ENCODE peak calls at places on chromosomes 1 and 21, in seven cellular contexts. One of them, this sample, is unnamed.
A peak's percentile ranks its signal among the peaks of the same experiment; 100 is the strongest.

GRCh38 chr1:180970333-180971079 is 52.2 kb downstream of the STX6 start:
- DNase-seq in stomach: no peak
- DNase-seq in lung: no peak
- DNase-seq in lower lobe of right lung: no peak
- DNase-seq in CD4-positive, alpha-beta memory T cell: no peak
- DNase-seq in A549: no peak
- DNase-seq in ovary: no peak
- DNase-seq in this sample: no peak

GRCh38 chr1:226686440-226687436 is 52.3 kb downstream of the ITPKB start:
- DNase-seq in lower lobe of right lung: no peak
- DNase-seq in stomach: no peak
- DNase-seq in CD4-positive, alpha-beta memory T cell: peak; percentile 37
- DNase-seq in ovary: no peak
- DNase-seq in lung: no peak
- DNase-seq in A549: no peak
- DNase-seq in this sample: no peak

GRCh38 chr1:117077267-117077666 is 17.1 kb downstream of the TTF2 start:
- DNase-seq in ovary: no peak
- DNase-seq in stomach: no peak
- DNase-seq in lower lobe of right lung: no peak
- DNase-seq in lung: no peak
- DNase-seq in CD4-positive, alpha-beta memory T cell: no peak
- DNase-seq in A549: no peak
- DNase-seq in this sample: no peak

GRCh38 chr1:41994195-41994894 is 75.6 kb upstream of the HIVEP3 start:
- DNase-seq in stomach: no peak
- DNase-seq in lung: peak; percentile 11
- DNase-seq in A549: no peak
- DNase-seq in lower lobe of right lung: no peak
- DNase-seq in CD4-positive, alpha-beta memory T cell: no peak
- DNase-seq in ovary: no peak
- DNase-seq in this sample: no peak

GRCh38 chr1:115230281-115230680 is 107.8 kb downstream of the NGF start:
- DNase-seq in stomach: no peak
- DNase-seq in lung: no peak
- DNase-seq in lower lobe of right lung: no peak
- DNase-seq in CD4-positive, alpha-beta memory T cell: no peak
- DNase-seq in ovary: no peak
- DNase-seq in A549: no peak
- DNase-seq in this sample: no peak

GRCh38 chr1:235892734-235893413 is 26.2 kb upstream of the LYST start:
- DNase-seq in A549: no peak
- DNase-seq in CD4-positive, alpha-beta memory T cell: no peak
- DNase-seq in ovary: no peak
- DNase-seq in lower lobe of right lung: no peak
- DNase-seq in lung: no peak
- DNase-seq in stomach: no peak
- DNase-seq in this sample: no peak

GRCh38 chr21:31557956-31558838 is 101.3 kb upstream of the SOD1 start:
- DNase-seq in lung: no peak
- DNase-seq in lower lobe of right lung: no peak
- DNase-seq in A549: no peak
- DNase-seq in ovary: no peak
- DNase-seq in CD4-positive, alpha-beta memory T cell: peak; percentile 64
- DNase-seq in stomach: no peak
- DNase-seq in this sample: peak; percentile 49

GRCh38 chr1:167057297-167057688 is 32.9 kb downstream of the GPA33 start:
- DNase-seq in A549: peak; percentile 51
- DNase-seq in lower lobe of right lung: no peak
- DNase-seq in stomach: peak; percentile 52
- DNase-seq in CD4-positive, alpha-beta memory T cell: no peak
- DNase-seq in ovary: no peak
- DNase-seq in lung: no peak
- DNase-seq in this sample: no peak

GRCh38 chr1:15678578-15678977 is 5.5 kb upstream of the PLEKHM2 start:
- DNase-seq in ovary: no peak
- DNase-seq in lung: peak; percentile 47
- DNase-seq in stomach: no peak
- DNase-seq in A549: no peak
- DNase-seq in lower lobe of right lung: no peak
- DNase-seq in CD4-positive, alpha-beta memory T cell: no peak
- DNase-seq in this sample: no peak

GRCh38 chr1:155086182-155086741 is 7.6 kb downstream of the EFNA3 start:
- DNase-seq in CD4-positive, alpha-beta memory T cell: peak; percentile 84
- DNase-seq in lung: peak; percentile 70
- DNase-seq in ovary: peak; percentile 72
- DNase-seq in stomach: peak; percentile 75
- DNase-seq in A549: peak; percentile 82
- DNase-seq in lower lobe of right lung: peak; percentile 81
- DNase-seq in this sample: peak; percentile 73

GRCh38 chr1:78045850-78046778 is at the start of gene GIPC2:
- DNase-seq in CD4-positive, alpha-beta memory T cell: no peak
- DNase-seq in ovary: peak; percentile 41
- DNase-seq in stomach: peak; percentile 43
- DNase-seq in lung: no peak
- DNase-seq in lower lobe of right lung: peak; percentile 46
- DNase-seq in A549: no peak
- DNase-seq in this sample: peak; percentile 31

GRCh38 chr1:15173863-15174614 is 20.5 kb downstream of the TMEM51 start:
- DNase-seq in A549: no peak
- DNase-seq in lower lobe of right lung: no peak
- DNase-seq in ovary: no peak
- DNase-seq in CD4-positive, alpha-beta memory T cell: no peak
- DNase-seq in stomach: peak; percentile 59
- DNase-seq in lung: no peak
- DNase-seq in this sample: no peak

GRCh38 chr1:220742520-220742919 is 5.6 kb upstream of the MTARC2 start:
- DNase-seq in ovary: no peak
- DNase-seq in stomach: no peak
- DNase-seq in A549: no peak
- DNase-seq in lung: no peak
- DNase-seq in lower lobe of right lung: no peak
- DNase-seq in CD4-positive, alpha-beta memory T cell: no peak
- DNase-seq in this sample: no peak

GRCh38 chr1:94119796-94120590 is 955 bp downstream of the ABCA4 start:
- DNase-seq in stomach: no peak
- DNase-seq in lower lobe of right lung: no peak
- DNase-seq in CD4-positive, alpha-beta memory T cell: no peak
- DNase-seq in lung: no peak
- DNase-seq in ovary: no peak
- DNase-seq in A549: no peak
- DNase-seq in this sample: no peak

GRCh38 chr1:2003564-2004131 is at the start of gene CFAP74:
- DNase-seq in lung: peak; percentile 36
- DNase-seq in lower lobe of right lung: no peak
- DNase-seq in ovary: no peak
- DNase-seq in A549: no peak
- DNase-seq in stomach: no peak
- DNase-seq in CD4-positive, alpha-beta memory T cell: no peak
- DNase-seq in this sample: no peak

GRCh38 chr1:209783338-209783737 is 1.0 kb downstream of the C1orf74 start:
- DNase-seq in ovary: no peak
- DNase-seq in stomach: no peak
- DNase-seq in lower lobe of right lung: no peak
- DNase-seq in CD4-positive, alpha-beta memory T cell: no peak
- DNase-seq in lung: no peak
- DNase-seq in A549: no peak
- DNase-seq in this sample: no peak
- H3K4me3 ChIP-seq in ovary: no peak overlapping the region
- H3K4me3 ChIP-seq in stomach: no peak overlapping the region
- H3K4me3 ChIP-seq in lower lobe of right lung: peak overlapping the region; percentile 64
- H3K4me3 ChIP-seq in CD4-positive, alpha-beta memory T cell: no peak overlapping the region
- H3K4me3 ChIP-seq in lung: no peak overlapping the region
- H3K4me3 ChIP-seq in A549: peak overlapping the region; percentile 82
- H3K4me3 ChIP-seq in this sample: peak overlapping the region; percentile 81

DNA sequence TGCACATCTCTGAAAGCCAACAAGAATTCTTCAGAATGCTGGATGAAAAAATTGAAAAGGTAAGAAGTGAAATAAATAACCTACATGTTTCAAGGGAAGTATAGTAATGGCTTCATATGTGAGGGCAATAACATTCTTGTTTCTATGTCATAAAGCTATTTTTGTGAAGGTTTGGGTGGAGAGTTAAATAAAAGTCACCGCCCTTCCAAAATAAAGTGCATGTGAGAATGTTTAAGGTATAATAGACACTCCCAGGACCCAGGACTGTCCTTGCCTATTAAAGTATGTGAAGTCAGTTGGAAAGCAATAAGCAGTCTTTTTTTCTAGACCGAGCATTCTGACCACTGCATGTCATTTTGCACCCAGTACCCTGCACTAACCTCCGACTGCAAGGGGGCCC is 156.3 kb downstream of the EDEM3 start:
- DNase-seq in ovary: no peak
- DNase-seq in lung: no peak
- DNase-seq in CD4-positive, alpha-beta memory T cell: no peak
- DNase-seq in lower lobe of right lung: no peak
- DNase-seq in A549: no peak
- DNase-seq in stomach: no peak
- DNase-seq in this sample: no peak
- H3K4me1 ChIP-seq in ovary: no peaks in the 10 kb centered on the region
- H3K4me1 ChIP-seq in lung: peaks cover 5% of the 10 kb centered on the region
- H3K4me1 ChIP-seq in CD4-positive, alpha-beta memory T cell: no peaks in the 10 kb centered on the region
- H3K4me1 ChIP-seq in lower lobe of right lung: no peaks in the 10 kb centered on the region
- H3K4me1 ChIP-seq in A549: peaks cover 47% of the 10 kb centered on the region
- H3K4me1 ChIP-seq in stomach: peaks cover 14% of the 10 kb centered on the region
- H3K4me1 ChIP-seq in this sample: no peaks in the 10 kb centered on the region

DNA sequence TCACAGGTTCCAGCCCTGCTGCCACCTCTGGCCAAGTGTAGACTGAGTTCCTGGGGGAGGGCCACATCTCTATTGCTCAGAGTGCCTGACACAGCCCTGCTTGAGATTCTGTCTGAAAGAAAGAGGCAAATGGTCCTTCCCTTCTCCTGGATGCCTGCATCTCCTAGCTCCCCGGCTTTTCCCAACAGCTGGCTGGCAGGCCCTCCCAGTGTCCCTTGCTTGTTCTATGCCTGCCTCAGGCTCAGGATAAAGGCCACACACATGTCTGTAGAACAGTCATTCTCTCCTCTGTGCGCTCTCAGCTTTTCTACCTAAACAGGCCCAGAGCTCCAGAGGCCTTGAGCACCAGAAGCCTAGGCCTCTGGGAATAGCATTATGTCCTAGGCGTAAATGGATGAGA is 343.4 kb upstream of the USP24 start:
- DNase-seq in stomach: no peak
- DNase-seq in CD4-positive, alpha-beta memory T cell: no peak
- DNase-seq in lower lobe of right lung: no peak
- DNase-seq in lung: no peak
- DNase-seq in ovary: no peak
- DNase-seq in A549: no peak
- DNase-seq in this sample: no peak
- H3K27ac ChIP-seq in stomach: no peak overlapping the region
- H3K27ac ChIP-seq in CD4-positive, alpha-beta memory T cell: no peak overlapping the region
- H3K27ac ChIP-seq in lower lobe of right lung: no peak overlapping the region
- H3K27ac ChIP-seq in lung: no peak overlapping the region
- H3K27ac ChIP-seq in ovary: no peak overlapping the region
- H3K27ac ChIP-seq in A549: peak overlapping the region; percentile 51
- H3K27ac ChIP-seq in this sample: no peak overlapping the region

DNA sequence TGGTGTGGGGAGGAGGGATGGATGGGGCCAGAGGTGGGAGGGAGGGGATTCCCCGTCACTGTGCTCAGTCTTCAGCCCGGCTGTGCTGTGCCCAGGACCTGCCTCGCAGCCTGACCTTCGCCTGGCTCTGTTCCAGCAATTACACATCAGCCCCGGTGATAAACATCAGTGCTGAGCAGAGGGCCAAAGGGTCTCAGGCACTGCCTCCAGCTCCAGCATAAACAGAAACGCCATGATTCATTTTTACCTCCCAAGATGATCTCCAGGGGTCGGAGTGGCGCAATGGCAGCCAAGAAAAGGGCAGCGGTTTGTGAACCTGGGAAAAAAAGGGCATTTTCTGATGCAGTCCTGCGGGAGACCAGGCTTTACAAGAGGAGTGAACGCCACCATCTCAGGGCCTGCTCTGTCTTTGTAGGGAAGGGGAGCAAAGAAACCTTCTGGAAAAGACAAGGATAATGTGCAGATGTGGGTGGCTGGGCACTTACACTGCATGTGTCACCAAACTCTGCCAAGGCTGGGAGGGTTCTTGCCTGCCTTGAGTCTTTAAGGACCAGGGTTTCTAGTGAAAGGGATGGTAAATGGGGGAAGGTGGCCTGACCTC is 28.1 kb downstream of the SHISA4 start:
- DNase-seq in stomach: peak; percentile 55
- DNase-seq in A549: peak; percentile 67
- DNase-seq in lung: peak; percentile 58
- DNase-seq in CD4-positive, alpha-beta memory T cell: no peak
- DNase-seq in lower lobe of right lung: peak; percentile 54
- DNase-seq in ovary: peak; percentile 84
- DNase-seq in this sample: no peak
- H3K4me3 ChIP-seq in stomach: no peak overlapping the region
- H3K4me3 ChIP-seq in A549: no peak overlapping the region
- H3K4me3 ChIP-seq in lung: no peak overlapping the region
- H3K4me3 ChIP-seq in CD4-positive, alpha-beta memory T cell: no peak overlapping the region
- H3K4me3 ChIP-seq in lower lobe of right lung: no peak overlapping the region
- H3K4me3 ChIP-seq in ovary: no peak overlapping the region
- H3K4me3 ChIP-seq in this sample: no peak overlapping the region